ENCODE peak calls at places on chromosomes 12 and 14, in four cellular contexts. P is stimulated activated CD8-positive, alpha-beta memory T cell treated with anti-CD3 and anti-CD28 coated beads, Interleukin-4, amount 100 ng/mL, for 4 hours; L is naive thymus-derived CD4-positive, alpha-beta T cell; N is NCI-H2029 treated with DMSO at 0.1 percent for 48 hours. D is an unnamed sample.

GRCh38 chr14:97813556-97813955 is 1016.4 kb downstream of the VRK1 start:
- DNase-seq in L (no peak), P (no peak), N (no peak), D (no peak)

GRCh38 chr14:72478397-72479025 is 415.4 kb downstream of the DPF3 start:
- DNase-seq in P (no peak), L (no peak), N (no peak), D (no peak)

GRCh38 chr14:32633930-32634329 is 304.7 kb upstream of the NPAS3 start:
- DNase-seq in L (no peak), N (no peak), P (no peak), D (no peak)

GRCh38 chr14:67270933-67271332 is 29.7 kb downstream of the PALS1 start:
- DNase-seq in L (no peak), P (no peak), N (no peak), D (no peak)

GRCh38 chr12:11738450-11738849 is 89.0 kb downstream of the ETV6 start:
- DNase-seq in N (no peak), L (no peak), P (no peak), D (no peak)

GRCh38 chr12:72574138-72574537 is 302.0 kb downstream of the TRHDE start:
- DNase-seq in L (no peak), P (no peak), N (no peak), D (no peak)

GRCh38 chr14:46661728-46662127 is 10.1 kb upstream of the RPL10L start:
- DNase-seq in P (no peak), L (no peak), N (no peak), D (no peak)

GRCh38 chr12:50637870-50638481 is 125.9 kb upstream of the ATF1 start:
- DNase-seq in N (peak), P (no peak), L (peak), D (peak)

GRCh38 chr14:74326369-74327152 is 21.7 kb upstream of the VRTN start:
- DNase-seq in N (no peak), L (no peak), P (no peak), D (no peak)

GRCh38 chr14:90846511-90846910 is 30.3 kb upstream of the TTC7B start:
- DNase-seq in N (no peak), P (no peak), L (no peak), D (no peak)

GRCh38 chr14:93905623-93906022 is 21.5 kb upstream of the FAM181A start:
- DNase-seq in L (no peak), N (no peak), P (no peak), D (no peak)

GRCh38 chr14:101361044-101361443 is 200.3 kb upstream of the DIO3 start:
- DNase-seq in L (no peak), N (no peak), P (no peak), D (no peak)

GRCh38 chr12:52496590-52497071 is 3.6 kb upstream of the KRT6A start:
- DNase-seq in N (peak), L (no peak), P (no peak), D (no peak)

GRCh38 chr14:100885196-100886030 is 18.1 kb downstream of the RTL1 start:
- DNase-seq in P (no peak), L (no peak), N (no peak), D (no peak)

GRCh38 chr14:63178912-63179311 is 25.3 kb upstream of the RHOJ start:
- DNase-seq in N (no peak), L (no peak), P (no peak), D (no peak)

GRCh38 chr14:88252536-88252935 is 70.5 kb downstream of the KCNK10 start:
- DNase-seq in L (no peak), P (no peak), N (no peak), D (no peak)